ENCODE peak calls at places on chromosomes 1 and 21, in five cellular contexts. T, L, J, C and E are unnamed samples.

GRCh38 chr21:15437873-15438272 is 291.9 kb upstream of the USP25 start:
- DNase-seq in T (no peak), L (peak), J (no peak), C (no peak), E (no peak)

GRCh38 chr1:161182214-161182613 is 4.9 kb upstream of the B4GALT3 start:
- DNase-seq in T (peak), L (no peak), J (no peak), C (peak), E (peak)

GRCh38 chr1:222096883-222097282 is 355.0 kb upstream of the DUSP10 start:
- DNase-seq in T (peak), L (peak), J (no peak), C (no peak), E (no peak)

GRCh38 chr1:119713538-119714456 is 2.1 kb downstream of the PHGDH start:
- DNase-seq in T (no peak), L (peak), J (peak), C (no peak), E (no peak)

GRCh38 chr1:201721131-201722049 is 107.6 kb upstream of the IPO9 start:
- DNase-seq in T (no peak), L (peak), J (no peak), C (no peak), E (no peak)

GRCh38 chr1:214425723-214426419 is 125.5 kb downstream of the PTPN14 start:
- DNase-seq in T (no peak), L (no peak), J (peak), C (no peak), E (no peak)

GRCh38 chr1:95903060-95903459 is 669.0 kb downstream of the RWDD3 start:
- DNase-seq in T (peak), L (no peak), J (no peak), C (no peak), E (no peak)

GRCh38 chr1:24233684-24234600 is 46.9 kb upstream of the IFNLR1 start:
- DNase-seq in T (no peak), L (peak), J (peak), C (no peak), E (no peak)

GRCh38 chr1:225934711-225935110 is 6.3 kb downstream of the LEFTY2 start:
- DNase-seq in T (no peak), L (no peak), J (no peak), C (no peak), E (no peak)

GRCh38 chr1:45304311-45305081 is 22.2 kb upstream of the HPDL start:
- DNase-seq in T (peak), L (peak), J (no peak), C (peak), E (no peak)

GRCh38 chr1:108791790-108792189 is 45.3 kb downstream of the STXBP3 start:
- DNase-seq in T (no peak), L (no peak), J (no peak), C (no peak), E (no peak)

GRCh38 chr21:45737485-45738166 is 94.1 kb downstream of the PCBP3 start:
- DNase-seq in T (no peak), L (no peak), J (no peak), C (no peak), E (no peak)

GRCh38 chr1:226677121-226678020 is 61.7 kb downstream of the ITPKB start:
- DNase-seq in T (peak), L (peak), J (no peak), C (no peak), E (peak)

GRCh38 chr21:34180826-34181359 is 107.5 kb downstream of the MRPS6 start:
- DNase-seq in T (no peak), L (no peak), J (no peak), C (no peak), E (no peak)

GRCh38 chr1:99573431-99574217 is 72.3 kb upstream of the PALMD start:
- DNase-seq in T (no peak), L (no peak), J (no peak), C (no peak), E (no peak)

GRCh38 chr21:41316641-41317392 is at the start of gene FAM3B:
- DNase-seq in T (no peak), L (no peak), J (no peak), C (no peak), E (no peak)

GRCh38 chr1:58839871-58840835 is 56.3 kb upstream of the JUN start:
- DNase-seq in T (peak), L (no peak), J (no peak), C (no peak), E (no peak)

GRCh38 chr1:9539165-9539828 is at the start of gene SLC25A33:
- DNase-seq in T (peak), L (peak), J (peak), C (peak), E (peak)

GRCh38 chr1:27869719-27870085 is 2.6 kb upstream of the THEMIS2 start:
- DNase-seq in T (no peak), L (no peak), J (no peak), C (peak), E (no peak)

GRCh38 chr1:172719694-172720138 is 60.8 kb downstream of the FASLG start:
- DNase-seq in T (peak), L (peak), J (peak), C (peak), E (no peak)

GRCh38 chr1:3126756-3127718 is 58.0 kb downstream of the PRDM16 start:
- DNase-seq in T (no peak), L (peak), J (no peak), C (no peak), E (no peak)

GRCh38 chr1:110633646-110634030 is 27.5 kb upstream of the KCNA2 start:
- DNase-seq in T (no peak), L (no peak), J (no peak), C (no peak), E (no peak)

GRCh38 chr1:147837129-147837776 is 65.3 kb upstream of the GJA8 start:
- DNase-seq in T (no peak), L (no peak), J (no peak), C (no peak), E (no peak)

GRCh38 chr1:209425959-209426358 is 157.6 kb upstream of the CAMK1G start:
- DNase-seq in T (no peak), L (no peak), J (no peak), C (no peak), E (no peak)

GRCh38 chr1:109083923-109084322 is 6.6 kb upstream of the TMEM167B start:
- DNase-seq in T (no peak), L (no peak), J (no peak), C (peak), E (no peak)

GRCh38 chr1:214551436-214552173 is at the start of gene PTPN14:
- DNase-seq in T (peak), L (peak), J (peak), C (no peak), E (no peak)

GRCh38 chr1:23291706-23292105 is 52.4 kb downstream of the HNRNPR start:
- DNase-seq in T (no peak), L (no peak), J (no peak), C (no peak), E (no peak)

GRCh38 chr21:36320421-36321324 is 676 bp downstream of the MORC3 start:
- DNase-seq in T (peak), L (peak), J (peak), C (peak), E (no peak)
- TF ChIP-seq CTCF in T (peak), L (no peak), J (no peak), C (no peak), E (no peak)

GRCh38 chr1:176469450-176469985 is 6.5 kb downstream of the PAPPA2 start:
- DNase-seq in T (no peak), L (no peak), J (no peak), C (no peak), E (no peak)

GRCh38 chr1:176461576-176461975 is 1.4 kb upstream of the PAPPA2 start:
- DNase-seq in T (no peak), L (no peak), J (no peak), C (no peak), E (no peak)

GRCh38 chr1:176462671-176463225 is at the start of gene PAPPA2:
- DNase-seq in T (no peak), L (no peak), J (no peak), C (no peak), E (no peak)

GRCh38 chr1:176471338-176472121 is 8.6 kb downstream of the PAPPA2 start:
- DNase-seq in T (no peak), L (no peak), J (no peak), C (no peak), E (no peak)

GRCh38 chr1:176466514-176466913 is 3.5 kb downstream of the PAPPA2 start:
- DNase-seq in T (no peak), L (no peak), J (peak), C (peak), E (no peak)
- TF ChIP-seq CTCF in T (no peak), L (no peak), J (peak), C (peak), E (no peak)

DNA sequence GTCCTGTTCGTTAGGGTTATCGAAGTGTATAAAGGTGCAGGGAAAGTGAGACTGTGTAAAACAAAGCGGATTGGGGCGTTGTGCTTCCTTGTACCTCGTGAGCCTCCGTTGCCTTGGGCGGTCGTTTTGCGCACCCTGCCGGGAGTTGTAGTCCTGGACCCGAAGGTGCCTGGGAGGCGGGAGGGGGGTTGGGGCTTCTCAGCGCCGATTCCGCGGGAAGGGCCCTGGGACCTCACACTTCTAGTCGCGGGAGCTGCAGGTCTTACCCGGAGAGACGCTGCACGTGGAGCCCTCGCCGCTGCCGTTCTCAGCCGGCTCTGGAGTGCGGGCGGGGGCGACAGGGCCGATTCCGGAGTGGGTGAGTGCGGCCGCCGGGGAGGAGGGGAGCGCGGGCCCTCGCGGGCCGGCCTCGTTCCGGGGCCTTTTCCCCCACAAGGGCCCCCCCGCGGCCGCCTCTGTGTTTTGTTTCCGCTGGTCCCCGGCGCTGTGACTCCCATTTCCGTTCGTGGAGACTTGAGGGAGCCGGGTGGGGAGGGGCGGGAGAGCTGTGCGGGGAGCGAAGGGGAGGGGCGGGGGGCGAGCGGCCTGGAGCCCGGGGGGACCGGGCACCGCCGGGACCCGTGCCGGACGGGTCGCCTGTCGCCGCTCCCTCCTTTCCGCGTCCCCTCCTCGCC is 586 bp downstream of the GABPA start:
- DNase-seq in T (peak), L (peak), J (peak), C (peak), E (peak)
- TF ChIP-seq CTCF in T (no peak), L (peak), J (no peak), C (no peak), E (no peak)

GRCh38 chr1:94693029-94693428 is 127.1 kb upstream of the SLC44A3 start:
- DNase-seq in T (no peak), L (no peak), J (no peak), C (no peak), E (no peak)
- TF ChIP-seq CTCF in T (peak), L (no peak), J (peak), C (no peak), E (no peak)